ENCODE peak calls at places on chromosomes 4 and X, in seven cellular contexts. X is lung, E is AG09319, P is GM20000, Z is left ventricle myocardium inferior, F is NB4, O is AG04450. Q is an unnamed sample.
A peak's percentile ranks its signal among the peaks of the same experiment; 100 is the strongest.

GRCh38 chr4:143127621-143128020 is 57.1 kb upstream of the USP38 start:
- DNase-seq in Z (no peak), E (no peak), O (no peak), X (no peak), P (no peak), F (no peak), Q (no peak)

GRCh38 chr4:134756456-134756855 is 554.9 kb upstream of the PABPC4L start:
- DNase-seq in F (no peak), P (no peak), Z (no peak), E (no peak), X (no peak), O (no peak), Q (no peak)

GRCh38 chr4:39699676-39700409 is 1.9 kb downstream of the UBE2K start:
- DNase-seq in X (no peak), Z (no peak), O (no peak), E (no peak), P (no peak), F (peak; percentile 63), Q (no peak)

GRCh38 chr4:51895816-51896408 is 53.0 kb downstream of the DCUN1D4 start:
- DNase-seq in O (peak; percentile 33), Z (peak; percentile 29), F (peak; percentile 81), P (peak; percentile 70), X (peak; percentile 53), E (no peak), Q (peak; percentile 85)

GRCh38 chr4:7161721-7162214 is 30.6 kb upstream of the SORCS2 start:
- DNase-seq in E (peak; percentile 5), F (no peak), O (no peak), P (no peak), Z (no peak), X (no peak), Q (no peak)

GRCh38 chrX:124343016-124343415 is 3.3 kb upstream of the SH2D1A start:
- DNase-seq in F (no peak), O (no peak), E (no peak), P (no peak), X (no peak), Z (no peak), Q (no peak)

GRCh38 chr4:105644270-105644669 is 64.2 kb downstream of the INTS12 start:
- DNase-seq in O (no peak), Z (no peak), E (no peak), F (no peak), P (no peak), X (no peak), Q (no peak)

GRCh38 chr4:183550345-183551080 is 45.7 kb downstream of the ING2 start:
- DNase-seq in F (no peak), P (no peak), E (no peak), O (no peak), Z (no peak), X (no peak), Q (no peak)

GRCh38 chr4:54233128-54233696 is 4.1 kb downstream of the PDGFRA start:
- DNase-seq in F (peak; percentile 88), E (no peak), X (peak; percentile 74), O (peak; percentile 61), P (peak; percentile 92), Z (peak; percentile 88), Q (peak; percentile 86)

GRCh38 chrX:129642641-129643040 is 12.1 kb downstream of the APLN start:
- DNase-seq in P (no peak), Z (no peak), E (no peak), O (no peak), F (no peak), X (no peak), Q (no peak)

GRCh38 chr4:54386693-54387092 is 157.6 kb downstream of the PDGFRA start:
- DNase-seq in P (no peak), X (no peak), Z (no peak), O (no peak), E (no peak), F (no peak), Q (no peak)

GRCh38 chr4:177451108-177451500 is 8.9 kb upstream of the AGA start:
- DNase-seq in P (no peak), F (peak; percentile 13), X (no peak), O (no peak), Z (no peak), E (no peak), Q (no peak)
- TF ChIP-seq CTCF in P (no peak), F (no peak), X (no peak), O (no peak), Z (no peak), E (no peak), Q (no peak)

GRCh38 chrX:40465735-40466551 is 114.8 kb upstream of the ATP6AP2 start:
- DNase-seq in P (no peak), O (no peak), Z (no peak), E (no peak), X (no peak), F (peak; percentile 69), Q (peak; percentile 12)

GRCh38 chrX:40471965-40472648 is 108.7 kb upstream of the ATP6AP2 start:
- DNase-seq in P (peak; percentile 28), Z (no peak), E (peak; percentile 25), O (peak; percentile 76), X (peak; percentile 34), F (no peak), Q (peak; percentile 62)

GRCh38 chrX:40469316-40469715 is 111.5 kb upstream of the ATP6AP2 start:
- DNase-seq in O (no peak), X (no peak), E (no peak), P (no peak), F (no peak), Z (no peak), Q (no peak)

GRCh38 chrX:40470830-40471429 is 109.8 kb upstream of the ATP6AP2 start:
- DNase-seq in P (no peak), Z (no peak), F (no peak), X (no peak), E (no peak), O (no peak), Q (no peak)

GRCh38 chrX:40468033-40468979 is 112.5 kb upstream of the ATP6AP2 start:
- DNase-seq in P (peak; percentile 45), F (peak; percentile 83), X (peak; percentile 54), E (no peak), Z (peak; percentile 24), O (no peak), Q (peak; percentile 79)
- TF ChIP-seq CTCF in P (no peak), F (peak; percentile 23), X (peak; percentile 24), E (peak; percentile 19), Z (peak; percentile 50), O (no peak), Q (peak; percentile 44)

DNA sequence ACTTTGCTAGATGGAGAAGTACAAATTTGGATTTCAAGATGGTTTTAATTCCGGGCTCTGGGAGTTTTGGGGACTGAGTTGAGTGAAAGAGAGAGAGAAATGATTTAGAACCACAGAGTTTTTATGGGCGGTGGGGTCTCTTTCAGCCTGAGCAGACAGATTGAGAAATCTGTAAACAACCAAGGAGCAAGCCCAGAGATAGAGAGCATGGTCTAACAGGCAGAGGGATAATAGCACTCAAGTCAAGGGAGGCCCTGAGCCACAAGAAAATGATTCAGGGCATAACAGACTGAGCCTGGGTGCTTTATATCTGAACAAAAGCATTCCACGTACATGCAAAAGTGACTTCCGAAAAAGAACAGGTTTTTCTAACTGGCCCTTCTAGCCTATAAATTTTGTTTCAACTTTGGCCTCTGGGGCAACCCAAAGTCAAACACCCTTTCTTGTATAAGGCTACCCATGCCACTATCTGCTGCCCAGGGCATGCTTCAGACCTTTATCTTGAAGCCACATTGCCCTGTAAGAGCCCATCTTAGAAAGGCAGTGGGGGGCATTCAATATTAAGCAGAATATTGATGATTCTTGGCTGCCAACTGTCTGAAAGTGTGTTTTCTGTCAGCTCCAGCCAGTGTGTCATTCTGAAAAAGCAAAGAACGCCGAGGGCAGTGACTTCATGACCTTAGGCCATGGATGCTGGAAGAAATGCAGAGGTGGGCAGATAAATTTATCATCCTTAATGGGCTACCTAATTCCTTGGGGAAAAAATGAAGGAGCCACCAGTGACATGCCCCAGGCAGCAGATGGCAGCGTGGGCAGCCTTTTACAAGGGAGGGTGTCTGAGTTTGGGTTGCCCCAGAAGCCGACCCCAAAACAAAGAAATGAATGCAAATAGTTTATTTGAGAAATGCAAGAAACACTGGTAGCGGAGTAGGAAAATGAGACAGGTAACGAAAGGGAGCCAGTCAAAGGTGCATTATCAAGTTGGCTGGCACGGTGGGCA is 637.6 kb downstream of the MID1IP1 start:
- DNase-seq in E (no peak), Z (no peak), F (peak; percentile 7), P (no peak), X (no peak), O (no peak), Q (no peak)
- TF ChIP-seq CTCF in E (peak; percentile 5), Z (peak; percentile 32), F (peak; percentile 8), P (peak; percentile 10), X (no peak), O (no peak), Q (no peak)

GRCh38 chr4:73874386-73874785 is 5.2 kb downstream of the CXCL1 start:
- DNase-seq in F (peak; percentile 15), O (no peak), X (no peak), P (no peak), Z (no peak), E (no peak), Q (no peak)
- TF ChIP-seq CTCF in F (no peak), O (no peak), X (no peak), P (no peak), Z (no peak), E (no peak), Q (no peak)

DNA sequence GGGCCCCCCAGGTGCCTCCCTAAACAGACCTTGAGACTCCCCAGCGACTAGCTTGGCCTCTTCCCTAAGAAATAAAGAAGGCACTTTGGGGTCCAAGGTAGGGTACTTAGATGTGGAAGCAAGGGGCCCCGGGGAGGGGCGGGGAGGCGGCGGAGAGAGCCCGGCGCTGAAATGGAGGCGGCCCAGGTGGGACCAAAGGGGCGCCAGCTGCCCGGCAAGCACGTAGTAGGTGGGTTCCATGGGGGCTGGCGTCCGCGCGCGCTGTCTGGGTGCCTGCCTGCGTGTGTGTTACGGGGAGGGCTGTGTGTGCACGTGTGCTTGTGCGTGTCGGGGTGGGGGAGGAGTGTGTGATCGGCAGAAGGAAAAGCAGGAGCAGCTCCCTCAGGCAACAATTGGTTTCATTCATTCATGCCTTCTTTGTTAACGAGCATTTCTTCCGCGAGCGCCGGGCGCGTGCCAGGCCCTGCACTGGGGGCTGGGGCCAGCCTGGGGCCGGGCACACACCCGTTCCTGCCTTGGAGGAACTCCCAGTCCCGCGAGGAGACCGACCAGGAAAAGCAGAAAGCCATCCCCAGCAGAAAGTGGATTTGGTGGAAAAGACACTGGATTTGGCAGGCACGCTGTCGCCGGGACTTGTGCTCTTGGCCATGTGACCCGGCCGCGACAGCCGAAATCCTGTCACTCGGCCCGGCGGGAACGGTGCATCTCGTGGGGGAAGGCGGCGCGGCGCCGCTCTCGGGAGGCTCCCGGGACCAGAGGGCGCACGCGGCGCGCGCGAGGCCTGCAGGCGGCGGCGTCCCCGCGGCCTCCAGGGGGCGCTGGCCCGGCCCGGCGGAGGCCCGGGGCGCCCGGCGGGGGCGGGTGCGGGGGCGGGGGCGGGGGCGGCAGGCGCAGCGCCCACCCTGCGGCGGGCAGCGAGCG is 3.3 kb upstream of the DUSP9 start:
- DNase-seq in F (peak; percentile 24), Z (no peak), O (no peak), E (no peak), P (peak; percentile 68), X (no peak), Q (no peak)
- TF ChIP-seq CTCF in F (no peak), Z (peak; percentile 17), O (no peak), E (no peak), P (peak; percentile 20), X (no peak), Q (peak; percentile 7)

Q was measured in GM12865.